ENCODE peak calls at places on chromosome 5, in seven cellular contexts. One of them, this sample, is unnamed.
A peak's percentile ranks its signal among the peaks of the same experiment; 100 is the strongest.

GRCh38 chr5:111478266-111478665 is 34.1 kb downstream of the STARD4 start:
- DNase-seq in transverse colon: no peak
- DNase-seq in A549: no peak
- DNase-seq in PC-9: no peak
- DNase-seq in upper lobe of right lung: no peak
- DNase-seq in choroid plexus epithelial cell: peak; percentile 45
- DNase-seq in GM12878: no peak
- DNase-seq in this sample: no peak

GRCh38 chr5:30831123-30831522 is 362.4 kb upstream of the CDH6 start:
- DNase-seq in transverse colon: no peak
- DNase-seq in A549: no peak
- DNase-seq in PC-9: no peak
- DNase-seq in upper lobe of right lung: no peak
- DNase-seq in choroid plexus epithelial cell: no peak
- DNase-seq in GM12878: no peak
- DNase-seq in this sample: no peak

GRCh38 chr5:2168601-2169416 is 286.1 kb upstream of the IRX4 start:
- DNase-seq in transverse colon: no peak
- DNase-seq in A549: no peak
- DNase-seq in PC-9: no peak
- DNase-seq in upper lobe of right lung: no peak
- DNase-seq in choroid plexus epithelial cell: no peak
- DNase-seq in GM12878: no peak
- DNase-seq in this sample: no peak

GRCh38 chr5:104456122-104456521 is 893.5 kb upstream of the NUDT12 start:
- DNase-seq in transverse colon: no peak
- DNase-seq in A549: no peak
- DNase-seq in PC-9: no peak
- DNase-seq in upper lobe of right lung: no peak
- DNase-seq in choroid plexus epithelial cell: no peak
- DNase-seq in GM12878: no peak
- DNase-seq in this sample: no peak

GRCh38 chr5:66348387-66349125 is 204.5 kb downstream of the SREK1 start:
- DNase-seq in transverse colon: no peak
- DNase-seq in A549: no peak
- DNase-seq in PC-9: no peak
- DNase-seq in upper lobe of right lung: no peak
- DNase-seq in choroid plexus epithelial cell: no peak
- DNase-seq in GM12878: no peak
- DNase-seq in this sample: no peak

GRCh38 chr5:116546033-116546742 is 28.4 kb downstream of the SEMA6A start:
- DNase-seq in transverse colon: peak; percentile 80
- DNase-seq in A549: no peak
- DNase-seq in PC-9: no peak
- DNase-seq in upper lobe of right lung: no peak
- DNase-seq in choroid plexus epithelial cell: no peak
- DNase-seq in GM12878: no peak
- DNase-seq in this sample: no peak

GRCh38 chr5:128174951-128175350 is 91.4 kb downstream of the SLC12A2 start:
- DNase-seq in transverse colon: no peak
- DNase-seq in A549: no peak
- DNase-seq in PC-9: no peak
- DNase-seq in upper lobe of right lung: no peak
- DNase-seq in choroid plexus epithelial cell: peak; percentile 66
- DNase-seq in GM12878: no peak
- DNase-seq in this sample: no peak

GRCh38 chr5:178529080-178529479 is 61.1 kb downstream of the COL23A1 start:
- DNase-seq in transverse colon: no peak
- DNase-seq in A549: no peak
- DNase-seq in PC-9: no peak
- DNase-seq in upper lobe of right lung: no peak
- DNase-seq in choroid plexus epithelial cell: no peak
- DNase-seq in GM12878: no peak
- DNase-seq in this sample: no peak

GRCh38 chr5:26649000-26649399 is 389.4 kb downstream of the CDH9 start:
- DNase-seq in transverse colon: no peak
- DNase-seq in A549: no peak
- DNase-seq in PC-9: no peak
- DNase-seq in upper lobe of right lung: no peak
- DNase-seq in choroid plexus epithelial cell: no peak
- DNase-seq in GM12878: no peak
- DNase-seq in this sample: no peak

GRCh38 chr5:24073097-24073496 is 565.7 kb downstream of the PRDM9 start:
- DNase-seq in transverse colon: no peak
- DNase-seq in A549: no peak
- DNase-seq in PC-9: no peak
- DNase-seq in upper lobe of right lung: no peak
- DNase-seq in choroid plexus epithelial cell: no peak
- DNase-seq in GM12878: no peak
- DNase-seq in this sample: no peak

GRCh38 chr5:135213034-135213386 is 179.0 kb upstream of the PITX1 start:
- DNase-seq in transverse colon: no peak
- DNase-seq in A549: no peak
- DNase-seq in PC-9: no peak
- DNase-seq in upper lobe of right lung: no peak
- DNase-seq in choroid plexus epithelial cell: no peak
- DNase-seq in GM12878: no peak
- DNase-seq in this sample: peak; percentile 19

GRCh38 chr5:76582252-76583162 is 40.7 kb downstream of the F2RL2 start:
- DNase-seq in transverse colon: no peak
- DNase-seq in A549: no peak
- DNase-seq in PC-9: no peak
- DNase-seq in upper lobe of right lung: no peak
- DNase-seq in choroid plexus epithelial cell: peak; percentile 42
- DNase-seq in GM12878: peak; percentile 79
- DNase-seq in this sample: no peak

GRCh38 chr5:143536364-143536763 is 132.9 kb upstream of the NR3C1 start:
- DNase-seq in transverse colon: no peak
- DNase-seq in A549: peak; percentile 32
- DNase-seq in PC-9: peak; percentile 79
- DNase-seq in upper lobe of right lung: no peak
- DNase-seq in choroid plexus epithelial cell: peak; percentile 97
- DNase-seq in GM12878: no peak
- DNase-seq in this sample: no peak

GRCh38 chr5:163861670-163862069 is 356.3 kb downstream of the MAT2B start:
- DNase-seq in transverse colon: no peak
- DNase-seq in A549: no peak
- DNase-seq in PC-9: no peak
- DNase-seq in upper lobe of right lung: no peak
- DNase-seq in choroid plexus epithelial cell: no peak
- DNase-seq in GM12878: no peak
- DNase-seq in this sample: no peak

GRCh38 chr5:77630246-77631165 is 8.0 kb downstream of the OTP start:
- DNase-seq in transverse colon: peak; percentile 64
- DNase-seq in A549: peak; percentile 85
- DNase-seq in PC-9: peak; percentile 38
- DNase-seq in upper lobe of right lung: peak; percentile 73
- DNase-seq in choroid plexus epithelial cell: no peak
- DNase-seq in GM12878: no peak
- DNase-seq in this sample: no peak

GRCh38 chr5:38672059-38672791 is 115.8 kb upstream of the LIFR start:
- DNase-seq in transverse colon: no peak
- DNase-seq in A549: peak; percentile 48
- DNase-seq in PC-9: peak; percentile 56
- DNase-seq in upper lobe of right lung: no peak
- DNase-seq in choroid plexus epithelial cell: peak; percentile 93
- DNase-seq in GM12878: no peak
- DNase-seq in this sample: no peak

GRCh38 chr5:159104058-159104651 is 4.4 kb upstream of the EBF1 start:
- DNase-seq in transverse colon: no peak
- DNase-seq in A549: peak; percentile 35
- DNase-seq in PC-9: no peak
- DNase-seq in upper lobe of right lung: peak; percentile 63
- DNase-seq in choroid plexus epithelial cell: peak; percentile 68
- DNase-seq in GM12878: no peak
- DNase-seq in this sample: no peak

GRCh38 chr5:40738502-40738901 is 17.3 kb downstream of the TTC33 start:
- DNase-seq in transverse colon: no peak
- DNase-seq in A549: no peak
- DNase-seq in PC-9: no peak
- DNase-seq in upper lobe of right lung: no peak
- DNase-seq in choroid plexus epithelial cell: peak; percentile 15
- DNase-seq in GM12878: no peak
- DNase-seq in this sample: no peak

GRCh38 chr5:96026334-96027065 is 64.8 kb upstream of the ELL2 start:
- DNase-seq in transverse colon: no peak
- DNase-seq in A549: no peak
- DNase-seq in PC-9: no peak
- DNase-seq in upper lobe of right lung: no peak
- DNase-seq in choroid plexus epithelial cell: no peak
- DNase-seq in GM12878: no peak
- DNase-seq in this sample: no peak

GRCh38 chr5:39080597-39081204 is 6.5 kb upstream of the RICTOR start:
- DNase-seq in transverse colon: peak; percentile 53
- DNase-seq in A549: peak; percentile 64
- DNase-seq in PC-9: no peak
- DNase-seq in upper lobe of right lung: no peak
- DNase-seq in choroid plexus epithelial cell: peak; percentile 93
- DNase-seq in GM12878: no peak
- DNase-seq in this sample: no peak

GRCh38 chr5:22504411-22504810 is 348.7 kb downstream of the CDH12 start:
- DNase-seq in transverse colon: no peak
- DNase-seq in A549: no peak
- DNase-seq in PC-9: no peak
- DNase-seq in upper lobe of right lung: no peak
- DNase-seq in choroid plexus epithelial cell: no peak
- DNase-seq in GM12878: no peak
- DNase-seq in this sample: no peak

DNA sequence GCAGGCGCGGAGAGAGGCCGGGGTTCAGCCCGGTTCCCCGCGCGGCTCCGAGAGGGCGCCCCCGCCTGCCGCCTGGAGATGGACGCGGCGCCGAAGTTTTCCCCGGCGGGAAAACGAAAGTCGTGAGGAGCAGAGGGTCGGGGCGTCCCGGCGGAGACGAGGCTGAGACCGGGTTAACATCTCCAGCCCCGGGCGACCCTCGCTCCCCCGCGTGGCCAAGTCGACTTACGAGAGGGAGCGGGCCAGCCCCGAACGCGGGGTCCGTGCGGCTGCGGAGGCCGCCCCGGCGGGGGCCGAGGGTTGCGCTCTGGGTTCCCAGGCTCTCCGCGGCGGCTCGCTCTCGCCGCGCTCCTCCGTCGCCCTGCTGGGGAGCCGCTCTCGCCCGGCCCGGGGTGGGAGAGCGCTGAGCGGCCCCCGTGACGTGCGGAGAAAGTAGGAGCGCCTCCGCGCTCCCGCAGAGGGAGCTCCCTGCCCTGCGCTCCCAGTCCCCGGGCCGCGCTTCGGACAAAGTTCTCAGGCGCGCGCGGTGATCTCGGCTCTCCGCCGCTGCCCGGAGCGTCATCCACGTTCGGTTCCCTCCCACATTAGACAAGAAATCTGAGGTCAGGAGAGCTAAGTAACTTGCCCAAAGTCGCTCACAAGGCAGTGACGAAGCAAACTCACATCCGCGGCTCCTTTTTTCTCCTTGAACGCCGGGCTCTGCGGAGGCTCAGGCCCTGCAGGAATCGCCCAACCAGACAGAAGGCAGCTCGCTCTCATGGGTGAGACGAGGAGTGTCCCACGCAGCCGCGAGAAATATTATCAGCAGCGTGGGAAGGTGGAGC is 1.1 kb upstream of the GCNT4 start:
- DNase-seq in transverse colon: peak; percentile 63
- DNase-seq in A549: peak; percentile 40
- DNase-seq in PC-9: peak; percentile 66
- DNase-seq in upper lobe of right lung: peak; percentile 83
- DNase-seq in choroid plexus epithelial cell: peak; percentile 82
- DNase-seq in GM12878: no peak
- DNase-seq in this sample: peak; percentile 89
- TF ChIP-seq CTCF in transverse colon: no peak
- TF ChIP-seq CTCF in A549: peak; percentile 35
- TF ChIP-seq CTCF in PC-9: peak; percentile 27
- TF ChIP-seq CTCF in upper lobe of right lung: peak; percentile 10
- TF ChIP-seq CTCF in choroid plexus epithelial cell: peak; percentile 17
- TF ChIP-seq CTCF in GM12878: no peak
- TF ChIP-seq CTCF in this sample: peak; percentile 24

DNA sequence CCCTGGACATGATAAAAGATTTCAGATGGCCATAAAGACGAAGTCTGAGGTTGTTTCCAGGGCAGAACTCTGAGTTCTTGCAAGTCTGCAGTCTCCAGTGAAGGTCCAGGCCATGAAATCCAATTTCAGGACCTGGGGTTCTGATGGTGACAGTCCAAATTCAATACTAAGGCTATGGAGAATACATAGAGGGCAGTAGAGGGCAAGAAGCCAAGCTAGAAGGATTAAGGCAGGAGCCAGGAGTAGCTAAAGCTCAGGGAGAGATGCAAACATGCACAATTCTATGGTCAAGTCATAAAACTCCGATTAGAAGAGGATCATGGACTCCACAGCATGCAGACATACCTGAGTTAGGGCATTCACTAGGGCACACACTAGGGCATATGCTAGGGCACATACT is 11.4 kb downstream of the SLIT3 start:
- DNase-seq in transverse colon: no peak
- DNase-seq in A549: no peak
- DNase-seq in PC-9: no peak
- DNase-seq in upper lobe of right lung: no peak
- DNase-seq in choroid plexus epithelial cell: no peak
- DNase-seq in GM12878: no peak
- DNase-seq in this sample: no peak
- TF ChIP-seq CTCF in transverse colon: no peak
- TF ChIP-seq CTCF in A549: peak; percentile 30
- TF ChIP-seq CTCF in PC-9: peak; percentile 35
- TF ChIP-seq CTCF in upper lobe of right lung: no peak
- TF ChIP-seq CTCF in choroid plexus epithelial cell: no peak
- TF ChIP-seq CTCF in GM12878: no peak
- TF ChIP-seq CTCF in this sample: no peak

GRCh38 chr5:84086517-84086916 is 298.2 kb downstream of the EDIL3 start:
- DNase-seq in transverse colon: no peak
- DNase-seq in A549: no peak
- DNase-seq in PC-9: no peak
- DNase-seq in upper lobe of right lung: no peak
- DNase-seq in choroid plexus epithelial cell: peak; percentile 11
- DNase-seq in GM12878: no peak
- DNase-seq in this sample: no peak

GRCh38 chr5:84091400-84091799 is 293.3 kb downstream of the EDIL3 start:
- DNase-seq in transverse colon: no peak
- DNase-seq in A549: no peak
- DNase-seq in PC-9: no peak
- DNase-seq in upper lobe of right lung: no peak
- DNase-seq in choroid plexus epithelial cell: peak; percentile 6
- DNase-seq in GM12878: peak; percentile 20
- DNase-seq in this sample: no peak

GRCh38 chr5:84085387-84086041 is 299.2 kb downstream of the EDIL3 start:
- DNase-seq in transverse colon: no peak
- DNase-seq in A549: no peak
- DNase-seq in PC-9: no peak
- DNase-seq in upper lobe of right lung: no peak
- DNase-seq in choroid plexus epithelial cell: no peak
- DNase-seq in GM12878: no peak
- DNase-seq in this sample: no peak

GRCh38 chr5:84092738-84093137 is 291.9 kb downstream of the EDIL3 start:
- DNase-seq in transverse colon: no peak
- DNase-seq in A549: no peak
- DNase-seq in PC-9: no peak
- DNase-seq in upper lobe of right lung: no peak
- DNase-seq in choroid plexus epithelial cell: no peak
- DNase-seq in GM12878: no peak
- DNase-seq in this sample: no peak

GRCh38 chr5:84088996-84089395 is 295.7 kb downstream of the EDIL3 start:
- DNase-seq in transverse colon: no peak
- DNase-seq in A549: no peak
- DNase-seq in PC-9: no peak
- DNase-seq in upper lobe of right lung: no peak
- DNase-seq in choroid plexus epithelial cell: peak; percentile 76
- DNase-seq in GM12878: no peak
- DNase-seq in this sample: no peak
- TF ChIP-seq CTCF in transverse colon: no peak
- TF ChIP-seq CTCF in A549: peak; percentile 23
- TF ChIP-seq CTCF in PC-9: peak; percentile 54
- TF ChIP-seq CTCF in upper lobe of right lung: no peak
- TF ChIP-seq CTCF in choroid plexus epithelial cell: peak; percentile 70
- TF ChIP-seq CTCF in GM12878: peak; percentile 61
- TF ChIP-seq CTCF in this sample: peak; percentile 31

GRCh38 chr5:1010181-1010510 is 1.5 kb downstream of the NKD2 start:
- DNase-seq in transverse colon: no peak
- DNase-seq in A549: peak; percentile 43
- DNase-seq in PC-9: no peak
- DNase-seq in upper lobe of right lung: no peak
- DNase-seq in choroid plexus epithelial cell: no peak
- DNase-seq in GM12878: no peak
- DNase-seq in this sample: peak; percentile 74
- TF ChIP-seq CTCF in transverse colon: no peak
- TF ChIP-seq CTCF in A549: no peak
- TF ChIP-seq CTCF in PC-9: no peak
- TF ChIP-seq CTCF in upper lobe of right lung: no peak
- TF ChIP-seq CTCF in choroid plexus epithelial cell: no peak
- TF ChIP-seq CTCF in GM12878: peak; percentile 16
- TF ChIP-seq CTCF in this sample: no peak

This sample was measured in osteocyte.